ENCODE peak calls at places on chromosomes 2 and 18, in five cellular contexts. S, P, N, F and Y are unnamed samples.

GRCh38 chr18:23849141-23849540 is 159.9 kb downstream of the LAMA3 start:
- DNase-seq in N (no peak), F (no peak), S (no peak), P (no peak), Y (no peak)

GRCh38 chr2:120558892-120559291 is 176.8 kb upstream of the GLI2 start:
- DNase-seq in S (no peak), P (no peak), F (no peak), N (no peak), Y (no peak)

GRCh38 chr2:128442053-128442751 is 123.5 kb upstream of the HS6ST1 start:
- DNase-seq in P (no peak), F (peak; percentile 45), N (peak; percentile 57), S (no peak), Y (no peak)

GRCh38 chr2:134461511-134461910 is 207.6 kb downstream of the MGAT5 start:
- DNase-seq in P (no peak), S (no peak), F (no peak), N (no peak), Y (no peak)

GRCh38 chr18:20988726-20989125 is 122.9 kb downstream of the ROCK1 start:
- DNase-seq in S (no peak), P (no peak), N (no peak), F (no peak), Y (no peak)

GRCh38 chr2:144181006-144181405 is 338.9 kb downstream of the ZEB2 start:
- DNase-seq in P (no peak), F (no peak), S (no peak), N (no peak), Y (no peak)

GRCh38 chr2:21367421-21367820 is 243.7 kb downstream of the TDRD15 start:
- DNase-seq in S (no peak), N (no peak), P (no peak), F (no peak), Y (no peak)

GRCh38 chr2:172282944-172283343 is 144.4 kb upstream of the ITGA6 start:
- DNase-seq in S (no peak), N (no peak), P (no peak), F (no peak), Y (no peak)

GRCh38 chr18:3095921-3096320 is 83.0 kb upstream of the LPIN2 start:
- DNase-seq in P (no peak), F (no peak), N (no peak), S (no peak), Y (no peak)

GRCh38 chr2:238998775-238999174 is 150.9 kb downstream of the TWIST2 start:
- DNase-seq in N (no peak), S (no peak), F (no peak), P (no peak), Y (no peak)

GRCh38 chr2:222610746-222611145 is 45.1 kb downstream of the FARSB start:
- DNase-seq in N (no peak), F (no peak), S (no peak), P (no peak), Y (no peak)

GRCh38 chr18:51168031-51168742 is 29.3 kb downstream of the MEX3C start:
- DNase-seq in F (peak; percentile 63), S (no peak), N (no peak), P (no peak), Y (peak; percentile 9)

GRCh38 chr2:236047886-236048540 is 120.2 kb downstream of the GBX2 start:
- DNase-seq in N (peak; percentile 47), S (no peak), F (no peak), P (no peak), Y (no peak)

GRCh38 chr2:124953921-124954320 is 928.8 kb downstream of the CNTNAP5 start:
- DNase-seq in N (no peak), P (no peak), S (no peak), F (no peak), Y (no peak)

GRCh38 chr2:2182688-2183087 is 148.4 kb downstream of the MYT1L start:
- DNase-seq in F (no peak), N (no peak), S (no peak), P (no peak), Y (no peak)

GRCh38 chr2:181738074-181738473 is 57.8 kb upstream of the NEUROD1 start:
- DNase-seq in S (no peak), P (no peak), N (no peak), F (no peak), Y (peak; percentile 30)

GRCh38 chr2:72984172-72984671 is 66.9 kb downstream of the EMX1 start:
- DNase-seq in S (no peak), F (no peak), P (no peak), N (no peak), Y (no peak)

GRCh38 chr2:213188971-213189899 is 37.8 kb upstream of the IKZF2 start:
- DNase-seq in P (no peak), S (no peak), N (peak; percentile 6), F (peak; percentile 59), Y (no peak)

GRCh38 chr2:234702731-234703225 is 205.9 kb upstream of the ARL4C start:
- DNase-seq in N (peak; percentile 42), S (no peak), F (no peak), P (no peak), Y (no peak)

GRCh38 chr2:231709636-231709980 is 1.3 kb downstream of the PTMA start:
- DNase-seq in S (no peak), F (peak; percentile 57), N (no peak), P (no peak), Y (no peak)

GRCh38 chr2:36455011-36455410 is 99.4 kb downstream of the CRIM1 start:
- DNase-seq in N (no peak), P (no peak), F (no peak), S (no peak), Y (no peak)

GRCh38 chr18:8468911-8469310 is 140.3 kb upstream of the RAB12 start:
- DNase-seq in N (no peak), P (no peak), F (peak; percentile 32), S (no peak), Y (no peak)

GRCh38 chr18:23735021-23735464 is 45.8 kb downstream of the LAMA3 start:
- DNase-seq in F (no peak), S (no peak), N (no peak), P (no peak), Y (no peak)

DNA sequence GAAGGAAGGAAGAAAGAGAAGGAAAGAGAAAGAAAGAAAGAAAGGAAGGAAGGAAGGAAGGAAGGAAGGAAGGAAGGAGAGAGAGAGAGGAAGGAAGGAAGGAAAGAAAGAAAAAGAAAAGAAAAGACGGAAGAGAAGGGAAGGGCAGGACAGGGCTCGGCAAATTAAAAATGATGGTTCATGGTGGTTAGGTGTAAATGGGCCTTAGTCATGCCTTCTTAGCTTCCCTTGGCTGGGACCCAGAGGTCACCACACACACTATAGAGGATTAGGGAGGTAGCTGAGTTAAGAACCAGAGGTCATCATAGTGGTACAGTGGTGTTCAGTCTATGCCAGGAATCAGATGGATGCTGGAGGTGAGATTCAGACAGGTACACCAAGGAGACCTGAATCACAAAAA is 9.3 kb upstream of the ATL2 start:
- DNase-seq in F (no peak), S (no peak), N (no peak), P (no peak), Y (no peak)
- TF ChIP-seq CHD2 in F (no peak), S (no peak), N (no peak), P (no peak), Y (no peak)

GRCh38 chr2:88735133-88735532 is 43.7 kb downstream of the RPIA start:
- DNase-seq in P (no peak), S (no peak), F (no peak), N (no peak), Y (no peak)
- TF ChIP-seq CEBPB in P (no peak), S (no peak), F (no peak), N (no peak), Y (no peak)

DNA sequence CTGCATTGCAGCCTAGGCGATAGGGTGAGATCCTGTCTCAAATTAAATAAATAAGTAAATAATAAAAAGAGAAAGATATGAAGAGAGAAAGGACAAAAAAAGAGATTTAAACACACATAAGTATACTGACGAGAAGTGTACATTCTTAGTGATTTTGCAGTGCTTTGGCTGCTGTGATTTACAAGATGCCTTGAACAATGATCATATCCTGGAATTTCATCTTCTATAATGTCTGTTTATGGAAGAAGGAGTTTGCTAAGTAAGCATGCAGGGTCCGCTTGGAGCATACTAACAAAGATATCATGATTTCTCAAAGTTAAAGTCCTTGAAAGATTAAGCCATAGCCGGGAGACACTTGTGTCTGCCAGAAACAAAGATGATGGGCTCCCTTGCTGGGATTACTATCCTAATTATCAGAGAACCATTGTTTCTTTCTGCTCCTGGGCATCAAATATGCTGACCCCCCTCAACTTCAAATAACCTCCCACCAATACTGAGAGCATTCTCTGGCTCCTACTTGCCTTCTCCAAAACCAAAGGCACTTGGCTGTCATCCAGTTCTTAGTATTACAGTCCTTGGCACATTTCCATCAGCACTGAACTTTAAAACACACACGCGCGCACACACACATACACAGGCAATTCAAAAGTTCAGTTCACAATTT is 47.5 kb upstream of the STAM2 start:
- DNase-seq in P (no peak), N (peak; percentile 59), S (no peak), F (no peak), Y (no peak)
- TF ChIP-seq CHD2 in P (no peak), N (no peak), S (no peak), F (no peak), Y (no peak)

GRCh38 chr2:105541189-105542050 is 142.6 kb upstream of the FHL2 start:
- DNase-seq in S (no peak), F (peak; percentile 22), P (no peak), N (no peak), Y (no peak)
- TF ChIP-seq CEBPB in S (no peak), F (no peak), P (no peak), N (no peak), Y (no peak)